ENCODE peak calls at places on chromosome 22, in six cellular contexts. One of them, this sample, is unnamed.

GRCh38 chr22:23064381-23065068 is 5.8 kb upstream of the GNAZ start:
- DNase-seq in Calu3: no peak
- DNase-seq in Ammon's horn: no peak
- DNase-seq in NCI-H446: no peak
- DNase-seq in stimulated activated CD8-positive, alpha-beta memory T cell treated with anti-CD3 and anti-CD28 coated beads, Interleukin-7, amount 100 ng/mL, for 1 hour: no peak
- DNase-seq in activated B cell treated with CpG ODN at 0.5 μM for 24 hours: peak; percentile 10
- DNase-seq in this sample: no peak

GRCh38 chr22:45671051-45671782 is 417 bp upstream of the ATXN10 start:
- DNase-seq in Calu3: no peak
- DNase-seq in Ammon's horn: peak; percentile 15
- DNase-seq in NCI-H446: no peak
- DNase-seq in stimulated activated CD8-positive, alpha-beta memory T cell treated with anti-CD3 and anti-CD28 coated beads, Interleukin-7, amount 100 ng/mL, for 1 hour: no peak
- DNase-seq in activated B cell treated with CpG ODN at 0.5 μM for 24 hours: no peak
- DNase-seq in this sample: peak; percentile 67

GRCh38 chr22:34588893-34589545 is 476.9 kb upstream of the ISX start:
- DNase-seq in Calu3: no peak
- DNase-seq in Ammon's horn: no peak
- DNase-seq in NCI-H446: no peak
- DNase-seq in stimulated activated CD8-positive, alpha-beta memory T cell treated with anti-CD3 and anti-CD28 coated beads, Interleukin-7, amount 100 ng/mL, for 1 hour: no peak
- DNase-seq in activated B cell treated with CpG ODN at 0.5 μM for 24 hours: no peak
- DNase-seq in this sample: no peak

GRCh38 chr22:27749597-27750225 is 51.8 kb downstream of the MN1 start:
- DNase-seq in Calu3: no peak
- DNase-seq in Ammon's horn: peak; percentile 12
- DNase-seq in NCI-H446: no peak
- DNase-seq in stimulated activated CD8-positive, alpha-beta memory T cell treated with anti-CD3 and anti-CD28 coated beads, Interleukin-7, amount 100 ng/mL, for 1 hour: no peak
- DNase-seq in activated B cell treated with CpG ODN at 0.5 μM for 24 hours: no peak
- DNase-seq in this sample: no peak

GRCh38 chr22:39949964-39950737 is 10.0 kb upstream of the TMA7B start:
- DNase-seq in Calu3: no peak
- DNase-seq in Ammon's horn: no peak
- DNase-seq in NCI-H446: no peak
- DNase-seq in stimulated activated CD8-positive, alpha-beta memory T cell treated with anti-CD3 and anti-CD28 coated beads, Interleukin-7, amount 100 ng/mL, for 1 hour: no peak
- DNase-seq in activated B cell treated with CpG ODN at 0.5 μM for 24 hours: no peak
- DNase-seq in this sample: no peak

GRCh38 chr22:24049211-24049610 is 38.1 kb downstream of the CABIN1 start:
- DNase-seq in Calu3: no peak
- DNase-seq in Ammon's horn: no peak
- DNase-seq in NCI-H446: no peak
- DNase-seq in stimulated activated CD8-positive, alpha-beta memory T cell treated with anti-CD3 and anti-CD28 coated beads, Interleukin-7, amount 100 ng/mL, for 1 hour: no peak
- DNase-seq in activated B cell treated with CpG ODN at 0.5 μM for 24 hours: no peak
- DNase-seq in this sample: no peak

GRCh38 chr22:42764895-42765363 is 44.3 kb upstream of the A4GALT start:
- DNase-seq in Calu3: no peak
- DNase-seq in Ammon's horn: no peak
- DNase-seq in NCI-H446: no peak
- DNase-seq in stimulated activated CD8-positive, alpha-beta memory T cell treated with anti-CD3 and anti-CD28 coated beads, Interleukin-7, amount 100 ng/mL, for 1 hour: no peak
- DNase-seq in activated B cell treated with CpG ODN at 0.5 μM for 24 hours: no peak
- DNase-seq in this sample: no peak

GRCh38 chr22:40015346-40015976 is 20.7 kb downstream of the FAM83F start:
- DNase-seq in Calu3: no peak
- DNase-seq in Ammon's horn: no peak
- DNase-seq in NCI-H446: no peak
- DNase-seq in stimulated activated CD8-positive, alpha-beta memory T cell treated with anti-CD3 and anti-CD28 coated beads, Interleukin-7, amount 100 ng/mL, for 1 hour: no peak
- DNase-seq in activated B cell treated with CpG ODN at 0.5 μM for 24 hours: no peak
- DNase-seq in this sample: no peak

GRCh38 chr22:45642966-45643365 is 28.7 kb upstream of the ATXN10 start:
- DNase-seq in Calu3: no peak
- DNase-seq in Ammon's horn: no peak
- DNase-seq in NCI-H446: no peak
- DNase-seq in stimulated activated CD8-positive, alpha-beta memory T cell treated with anti-CD3 and anti-CD28 coated beads, Interleukin-7, amount 100 ng/mL, for 1 hour: no peak
- DNase-seq in activated B cell treated with CpG ODN at 0.5 μM for 24 hours: no peak
- DNase-seq in this sample: no peak

GRCh38 chr22:50009765-50010675 is 2.5 kb downstream of the IL17REL start:
- DNase-seq in Calu3: no peak
- DNase-seq in Ammon's horn: no peak
- DNase-seq in NCI-H446: no peak
- DNase-seq in stimulated activated CD8-positive, alpha-beta memory T cell treated with anti-CD3 and anti-CD28 coated beads, Interleukin-7, amount 100 ng/mL, for 1 hour: no peak
- DNase-seq in activated B cell treated with CpG ODN at 0.5 μM for 24 hours: no peak
- DNase-seq in this sample: no peak

GRCh38 chr22:26550498-26551033 is 38.3 kb upstream of the TFIP11 start:
- DNase-seq in Calu3: no peak
- DNase-seq in Ammon's horn: peak; percentile 69
- DNase-seq in NCI-H446: no peak
- DNase-seq in stimulated activated CD8-positive, alpha-beta memory T cell treated with anti-CD3 and anti-CD28 coated beads, Interleukin-7, amount 100 ng/mL, for 1 hour: no peak
- DNase-seq in activated B cell treated with CpG ODN at 0.5 μM for 24 hours: no peak
- DNase-seq in this sample: no peak